ENCODE peak calls at places on chromosomes 13 and 19, in ten cellular contexts. J is Caco-2; L is vagina; U is neural progenitor cell; C is mammary epithelial cell; K is BE2C; W is tibial artery; Y is CD8-positive, alpha-beta memory T cell; H is skeletal muscle cell; Z is SK-N-SH. S is an unnamed sample.

GRCh38 chr19:40663712-40664692 is 26.4 kb downstream of the NUMBL start:
- DNase-seq in J (no peak), L (no peak), U (no peak), C (no peak), K (peak; percentile 44), W (no peak), Y (no peak), H (no peak), Z (peak; percentile 57), S (no peak)

GRCh38 chr19:49335071-49335783 is at the start of gene CD37:
- DNase-seq in J (no peak), L (no peak), U (no peak), C (no peak), K (no peak), W (no peak), Y (peak; percentile 55), H (no peak), Z (no peak), S (peak; percentile 20)

GRCh38 chr19:2663920-2664571 is 38.4 kb downstream of the GNG7 start:
- DNase-seq in J (no peak), L (no peak), U (no peak), C (no peak), K (no peak), W (no peak), Y (no peak), H (no peak), Z (peak; percentile 17), S (no peak)

GRCh38 chr19:28990522-28990921 is 222.4 kb downstream of the UQCRFS1 start:
- DNase-seq in J (no peak), L (no peak), U (no peak), C (no peak), K (no peak), W (no peak), Y (no peak), H (no peak), Z (no peak), S (no peak)

GRCh38 chr13:50357136-50357535 is 341.9 kb downstream of the KCNRG start:
- DNase-seq in J (no peak), L (no peak), U (no peak), C (no peak), K (no peak), W (no peak), Y (no peak), H (no peak), Z (no peak), S (no peak)

GRCh38 chr13:49366841-49367240 is 77.0 kb downstream of the CAB39L start:
- DNase-seq in J (no peak), L (no peak), U (no peak), C (no peak), K (no peak), W (no peak), Y (no peak), H (no peak), Z (no peak), S (no peak)

GRCh38 chr13:62512194-62513141 is 1096.8 kb upstream of the PCDH20 start:
- DNase-seq in J (peak; percentile 57), L (no peak), U (peak; percentile 69), C (no peak), K (peak; percentile 67), W (no peak), Y (no peak), H (no peak), Z (peak; percentile 23), S (peak; percentile 86)

GRCh38 chr19:48967346-48968178 is 2.5 kb downstream of the FTL start:
- DNase-seq in J (peak; percentile 39), L (no peak), U (no peak), C (no peak), K (no peak), W (peak; percentile 62), Y (no peak), H (no peak), Z (no peak), S (no peak)

GRCh38 chr19:49231804-49232203 is 74.2 kb downstream of the TRPM4 start:
- DNase-seq in J (no peak), L (no peak), U (no peak), C (no peak), K (no peak), W (no peak), Y (no peak), H (no peak), Z (no peak), S (no peak)

GRCh38 chr19:48668332-48668731 is 4.5 kb downstream of the NTN5 start:
- DNase-seq in J (no peak), L (no peak), U (no peak), C (no peak), K (no peak), W (no peak), Y (no peak), H (no peak), Z (no peak), S (no peak)

GRCh38 chr13:24038846-24039330 is 121.6 kb upstream of the SPATA13 start:
- DNase-seq in J (no peak), L (no peak), U (no peak), C (peak; percentile 57), K (no peak), W (no peak), Y (no peak), H (no peak), Z (no peak), S (no peak)

GRCh38 chr19:51607077-51607476 is 23.1 kb downstream of the SIGLEC5 start:
- DNase-seq in J (no peak), L (no peak), U (no peak), C (no peak), K (no peak), W (no peak), Y (peak; percentile 6), H (no peak), Z (no peak), S (no peak)

GRCh38 chr19:1488282-1488601 is 1.9 kb downstream of the PCSK4 start:
- DNase-seq in J (no peak), L (no peak), U (no peak), C (no peak), K (no peak), W (no peak), Y (no peak), H (no peak), Z (no peak), S (no peak)

GRCh38 chr13:64158910-64159309 is 2743.3 kb upstream of the PCDH20 start:
- DNase-seq in J (no peak), L (no peak), U (no peak), C (no peak), K (peak; percentile 40), W (no peak), Y (no peak), H (peak; percentile 24), Z (peak; percentile 5), S (no peak)

GRCh38 chr13:105642511-105642958 is 892.9 kb downstream of the EFNB2 start:
- DNase-seq in J (no peak), L (no peak), U (no peak), C (no peak), K (no peak), W (no peak), Y (no peak), H (no peak), Z (no peak), S (no peak)
- H3K4me3 ChIP-seq in J (no peak overlapping the region), L (no peak overlapping the region), U (no peak overlapping the region), C (no peak overlapping the region), K (no peak overlapping the region), W (no peak overlapping the region), Y (no peak overlapping the region), H (no peak overlapping the region), Z (no peak overlapping the region), S (no peak overlapping the region)

GRCh38 chr19:14115761-14116160 is 1.8 kb downstream of the PRKACA start:
- DNase-seq in J (no peak), L (no peak), U (no peak), C (no peak), K (no peak), W (no peak), Y (no peak), H (no peak), Z (no peak), S (no peak)
- H3K4me3 ChIP-seq in J (no peak overlapping the region), L (no peak overlapping the region), U (no peak overlapping the region), C (no peak overlapping the region), K (no peak overlapping the region), W (peak overlapping the region; percentile 97), Y (peak overlapping the region; percentile 60), H (no peak overlapping the region), Z (no peak overlapping the region), S (peak overlapping the region; percentile 71)

DNA sequence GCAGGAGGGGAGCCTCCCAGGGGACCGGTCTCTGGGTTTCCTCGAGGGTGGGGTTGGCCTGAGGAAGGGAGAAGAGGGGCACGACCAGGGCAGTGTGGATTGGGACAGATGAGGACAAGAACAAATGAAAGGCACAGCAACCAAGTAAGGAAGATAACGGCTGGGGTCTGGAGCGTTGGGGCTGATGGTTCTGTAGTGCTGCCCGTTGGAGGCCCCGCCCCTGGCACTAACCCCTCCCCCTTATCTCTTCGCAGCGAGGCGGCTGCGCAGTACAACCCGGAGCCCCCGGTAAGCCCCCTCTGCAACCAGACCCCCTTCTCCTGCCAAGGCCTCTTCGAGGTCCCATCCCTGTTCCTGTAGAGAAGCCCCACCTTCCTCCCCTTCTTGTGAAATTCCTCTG is 2.2 kb downstream of the CAPNS1 start:
- DNase-seq in J (no peak), L (no peak), U (no peak), C (no peak), K (no peak), W (no peak), Y (no peak), H (no peak), Z (no peak), S (no peak)
- H3K4me3 ChIP-seq in J (no peak overlapping the region), L (no peak overlapping the region), U (peak overlapping the region; percentile 91), C (no peak overlapping the region), K (no peak overlapping the region), W (no peak overlapping the region), Y (no peak overlapping the region), H (no peak overlapping the region), Z (peak overlapping the region; percentile 80), S (no peak overlapping the region)

GRCh38 chr19:57192993-57193392 is 1.7 kb downstream of the ZNF264 start:
- DNase-seq in J (no peak), L (no peak), U (no peak), C (no peak), K (no peak), W (no peak), Y (no peak), H (no peak), Z (no peak), S (no peak)
- H3K4me3 ChIP-seq in J (no peak overlapping the region), L (no peak overlapping the region), U (peak overlapping the region; percentile 92), C (peak overlapping the region; percentile 50), K (no peak overlapping the region), W (peak overlapping the region; percentile 90), Y (no peak overlapping the region), H (peak overlapping the region; percentile 94), Z (peak overlapping the region; percentile 96), S (peak overlapping the region; percentile 99)

GRCh38 chr19:18174983-18175382 is 1.4 kb downstream of the IFI30 start:
- DNase-seq in J (no peak), L (no peak), U (no peak), C (no peak), K (no peak), W (no peak), Y (no peak), H (no peak), Z (no peak), S (no peak)
- H3K4me3 ChIP-seq in J (no peak overlapping the region), L (no peak overlapping the region), U (no peak overlapping the region), C (no peak overlapping the region), K (no peak overlapping the region), W (peak overlapping the region; percentile 56), Y (no peak overlapping the region), H (no peak overlapping the region), Z (no peak overlapping the region), S (no peak overlapping the region)

S was measured in DND-41.